ENCODE peak calls at places on chromosomes 7 and 10, in seven cellular contexts. Z is lower leg skin, J is heart right ventricle, L is fibroblast of lung, H is astrocyte, Q is AG04450, Y is neural progenitor cell. F is an unnamed sample.
A peak's percentile ranks its signal among the peaks of the same experiment; 100 is the strongest.

GRCh38 chr10:48210391-48210790 is 64.1 kb downstream of the FRMPD2 start:
- DNase-seq in Y (no peak), L (no peak), Z (peak; percentile 20), J (no peak), H (no peak), Q (no peak), F (no peak)

GRCh38 chr10:25747038-25747437 is 187.0 kb upstream of the MYO3A start:
- DNase-seq in J (no peak), Y (no peak), Q (no peak), H (peak; percentile 52), Z (no peak), L (no peak), F (no peak)

GRCh38 chr7:70805360-70805759 is 326.6 kb upstream of the GALNT17 start:
- DNase-seq in J (no peak), Y (no peak), L (no peak), H (peak; percentile 67), Q (no peak), Z (no peak), F (no peak)

GRCh38 chr10:4254101-4254994 is 469.3 kb upstream of the KLF6 start:
- DNase-seq in Q (peak; percentile 86), H (peak; percentile 96), Y (no peak), L (peak; percentile 94), J (no peak), Z (no peak), F (peak; percentile 83)

GRCh38 chr7:81470084-81470723 is 299.6 kb downstream of the HGF start:
- DNase-seq in J (peak; percentile 69), H (peak; percentile 68), L (peak; percentile 82), Z (peak; percentile 88), Y (peak; percentile 77), Q (peak; percentile 58), F (peak; percentile 50)

GRCh38 chr7:148327379-148327778 is 263.2 kb upstream of the C7orf33 start:
- DNase-seq in Q (no peak), L (no peak), Z (no peak), H (no peak), J (no peak), Y (no peak), F (no peak)

GRCh38 chr7:122183106-122183505 is 39.1 kb upstream of the AASS start:
- DNase-seq in Y (no peak), H (no peak), L (no peak), J (no peak), Z (no peak), Q (no peak), F (no peak)

GRCh38 chr7:26792573-26792972 is 71.8 kb downstream of the SKAP2 start:
- DNase-seq in Z (no peak), Y (no peak), L (no peak), H (no peak), Q (no peak), J (no peak), F (no peak)

GRCh38 chr10:75468612-75469011 is 37.2 kb downstream of the LRMDA start:
- DNase-seq in J (no peak), Z (peak; percentile 87), Y (no peak), L (no peak), H (no peak), Q (no peak), F (no peak)

GRCh38 chr10:24363070-24363469 is 154.1 kb downstream of the KIAA1217 start:
- DNase-seq in Q (no peak), H (peak; percentile 33), L (peak; percentile 64), Y (no peak), Z (no peak), J (no peak), F (no peak)

GRCh38 chr10:117240105-117240729 is 697 bp upstream of the SLC18A2 start:
- DNase-seq in H (no peak), L (no peak), Z (no peak), Y (no peak), J (no peak), Q (no peak), F (no peak)

GRCh38 chr7:78232806-78233205 is 434.2 kb downstream of the PHTF2 start:
- DNase-seq in Q (no peak), Z (no peak), Y (no peak), J (no peak), H (peak; percentile 31), L (no peak), F (peak; percentile 20)

GRCh38 chr7:2522780-2523433 is 3.3 kb downstream of the LFNG start:
- DNase-seq in Q (no peak), Y (peak; percentile 88), Z (peak; percentile 89), J (no peak), L (no peak), H (peak; percentile 82), F (no peak)
- H3K4me3 ChIP-seq in Q (no peak overlapping the region), Y (peak overlapping the region; percentile 74), Z (peak overlapping the region; percentile 5), J (peak overlapping the region; percentile 53), L (no peak overlapping the region), H (peak overlapping the region; percentile 52), F (no peak overlapping the region)

DNA sequence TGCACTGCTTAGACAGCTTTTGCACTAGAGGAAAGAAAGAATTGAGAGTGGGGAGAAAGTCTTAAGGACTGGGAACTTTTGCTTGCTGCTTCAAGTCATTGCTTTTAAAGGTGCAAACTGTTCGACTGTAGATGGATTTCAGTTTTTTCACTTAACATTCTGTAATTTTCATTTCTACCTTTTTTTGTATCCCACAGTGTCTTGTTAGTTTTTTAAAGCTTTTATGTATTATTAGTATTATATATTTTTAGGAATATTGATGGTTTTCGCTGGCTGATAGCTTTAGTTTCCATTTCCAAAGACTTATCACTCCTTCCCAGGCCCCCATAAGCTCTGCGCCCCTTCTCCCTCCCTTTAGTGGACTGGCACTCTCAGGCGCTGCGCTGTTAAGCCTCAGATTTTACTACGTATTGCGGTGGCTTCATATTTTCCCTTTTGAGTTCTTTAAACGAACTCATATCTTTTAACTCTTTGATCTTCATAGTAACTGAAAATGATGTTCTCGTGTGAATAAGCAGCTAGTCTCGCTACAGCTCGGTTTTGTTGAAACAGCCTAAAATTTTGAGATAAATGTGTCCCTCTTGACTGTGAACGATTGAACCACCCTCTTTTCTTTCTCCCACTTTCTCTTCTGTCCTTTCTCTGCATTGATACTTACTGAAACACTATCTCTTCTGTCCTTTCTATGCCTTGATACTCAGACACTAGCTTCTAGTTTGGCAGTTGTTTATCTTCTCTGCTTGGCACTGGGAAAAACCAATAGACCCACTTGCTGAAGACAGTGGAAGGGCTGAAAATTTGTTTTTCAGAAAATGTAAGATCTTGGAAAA is 2.5 kb upstream of the ETV1 start:
- DNase-seq in H (no peak), J (no peak), Z (no peak), L (peak; percentile 44), Q (no peak), Y (peak; percentile 16), F (no peak)
- H3K4me3 ChIP-seq in H (peak overlapping the region; percentile 55), J (peak overlapping the region; percentile 63), Z (no peak overlapping the region), L (peak overlapping the region; percentile 66), Q (peak overlapping the region; percentile 57), Y (peak overlapping the region; percentile 18), F (peak overlapping the region; percentile 87)

GRCh38 chr7:31192996-31193395 is 140.9 kb downstream of the ADCYAP1R1 start:
- DNase-seq in H (peak; percentile 14), Q (no peak), L (peak; percentile 27), Z (no peak), Y (peak; percentile 94), J (peak; percentile 38), F (no peak)
- H3K4me3 ChIP-seq in H (no peak overlapping the region), Q (no peak overlapping the region), L (no peak overlapping the region), Z (no peak overlapping the region), Y (no peak overlapping the region), J (no peak overlapping the region), F (no peak overlapping the region)

GRCh38 chr7:99224263-99224947 is 16.5 kb upstream of the KPNA7 start:
- DNase-seq in Q (no peak), J (no peak), H (peak; percentile 53), Z (no peak), L (peak; percentile 23), Y (no peak), F (no peak)
- H3K4me3 ChIP-seq in Q (no peak overlapping the region), J (no peak overlapping the region), H (no peak overlapping the region), Z (no peak overlapping the region), L (no peak overlapping the region), Y (no peak overlapping the region), F (no peak overlapping the region)

DNA sequence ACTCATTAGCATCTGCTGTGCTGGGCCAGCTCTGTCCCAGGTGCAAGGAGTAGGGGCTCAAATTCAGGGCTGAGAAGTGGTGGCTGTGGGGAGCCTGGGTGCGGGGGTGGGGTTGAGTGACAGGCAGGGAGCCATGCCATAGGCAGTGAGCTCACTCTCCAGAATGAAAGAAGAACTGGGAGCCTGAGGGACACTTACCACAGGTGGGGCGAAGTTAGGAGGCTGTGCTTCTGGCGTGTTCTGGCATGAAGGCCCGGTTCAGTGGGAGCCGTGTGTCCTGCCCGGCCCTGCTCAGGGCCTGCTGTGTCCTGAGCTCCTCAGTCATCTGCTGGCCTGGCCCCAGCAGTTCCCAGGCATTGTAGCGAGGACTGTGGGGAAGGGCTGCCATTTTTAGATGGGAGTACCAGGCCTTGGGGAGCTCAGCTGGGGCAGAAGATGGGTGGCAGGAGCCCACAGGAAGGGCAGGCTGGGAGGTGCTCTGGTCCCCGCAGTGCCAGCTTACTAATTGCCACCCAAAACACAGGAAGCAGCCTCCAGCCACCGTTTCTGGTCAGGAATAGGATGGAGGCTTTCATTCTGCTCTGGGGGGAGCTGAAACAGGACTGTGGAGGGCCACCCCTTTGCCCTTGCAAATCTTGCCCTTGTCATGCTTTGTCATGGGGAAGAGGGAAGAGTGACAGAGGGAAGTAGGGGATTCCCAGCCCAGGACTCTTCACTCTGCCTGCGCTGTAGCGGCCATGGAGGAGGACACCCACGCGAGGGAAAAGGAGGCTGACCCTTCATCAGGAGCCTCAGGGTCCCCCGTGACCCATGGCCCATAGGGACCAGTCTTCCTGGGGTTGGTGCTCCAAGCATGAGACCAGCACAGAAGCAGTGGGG is 62.2 kb downstream of the MKI67 start:
- DNase-seq in Y (no peak), J (no peak), Z (no peak), L (no peak), Q (no peak), H (no peak), F (no peak)
- H3K4me3 ChIP-seq in Y (no peak overlapping the region), J (no peak overlapping the region), Z (no peak overlapping the region), L (no peak overlapping the region), Q (no peak overlapping the region), H (no peak overlapping the region), F (no peak overlapping the region)

F was measured in AG09309.